ENCODE peak calls at places on chromosomes 1 and 21, in ten cellular contexts. W is fibroblast of lung; M is kidney tubule cell; I is stimulated activated naive CD8-positive, alpha-beta T cell treated with anti-CD3 and anti-CD28 coated beads, Interleukin-15, Interleukin-2, amounts not matched to agents 100 U/mL and 50 U/mL, for 24 hours; D is endothelial cell; H is MG63; S is H7; Y is RPMI7951; E is GM04504; U is naive thymus-derived CD4-positive, alpha-beta T cell. J is an unnamed sample.

GRCh38 chr1:19028546-19029129 is 72.2 kb upstream of the IFFO2 start:
- DNase-seq in W (no peak), M (no peak), I (no peak), D (no peak), H (no peak), S (no peak), Y (no peak), E (no peak), U (no peak), J (no peak)

GRCh38 chr1:47754221-47754620 is 243.0 kb downstream of the TRABD2B start:
- DNase-seq in W (no peak), M (no peak), I (no peak), D (no peak), H (no peak), S (peak), Y (no peak), E (no peak), U (no peak), J (no peak)

GRCh38 chr1:209692745-209693504 is 11.7 kb upstream of the HSD11B1 start:
- DNase-seq in W (peak), M (peak), I (peak), D (peak), H (peak), S (peak), Y (peak), E (peak), U (peak), J (peak)

GRCh38 chr1:12480748-12481362 is 137.2 kb downstream of the DHRS3 start:
- DNase-seq in W (peak), M (peak), I (no peak), D (no peak), H (peak), S (no peak), Y (peak), E (peak), U (no peak), J (no peak)

GRCh38 chr1:3333903-3334302 is 120.6 kb upstream of the ARHGEF16 start:
- DNase-seq in W (no peak), M (no peak), I (no peak), D (no peak), H (no peak), S (no peak), Y (no peak), E (no peak), U (no peak), J (no peak)

GRCh38 chr1:30680429-30680828 is 43.0 kb downstream of the MATN1 start:
- DNase-seq in W (no peak), M (no peak), I (no peak), D (no peak), H (peak), S (no peak), Y (no peak), E (no peak), U (no peak), J (no peak)

GRCh38 chr1:155064109-155064812 is 721 bp downstream of the EFNA4 start:
- DNase-seq in W (no peak), M (peak), I (no peak), D (peak), H (no peak), S (no peak), Y (no peak), E (no peak), U (no peak), J (no peak)

GRCh38 chr1:227934476-227935313 is 13.0 kb downstream of the WNT9A start:
- DNase-seq in W (peak), M (peak), I (peak), D (no peak), H (peak), S (no peak), Y (peak), E (no peak), U (no peak), J (peak)

GRCh38 chr1:193629875-193630274 is 443.5 kb upstream of the B3GALT2 start:
- DNase-seq in W (no peak), M (peak), I (no peak), D (no peak), H (no peak), S (no peak), Y (peak), E (no peak), U (no peak), J (no peak)

GRCh38 chr1:111739984-111740765 is 980 bp upstream of the INKA2 start:
- DNase-seq in W (peak), M (peak), I (peak), D (peak), H (peak), S (peak), Y (peak), E (peak), U (no peak), J (no peak)

GRCh38 chr21:32789709-32790108 is 18.2 kb upstream of the PAXBP1 start:
- DNase-seq in W (no peak), M (no peak), I (no peak), D (no peak), H (no peak), S (no peak), Y (no peak), E (no peak), U (no peak), J (no peak)

GRCh38 chr1:156717411-156717810 is 10.9 kb upstream of the METTL25B start:
- DNase-seq in W (no peak), M (no peak), I (no peak), D (no peak), H (peak), S (no peak), Y (no peak), E (no peak), U (no peak), J (no peak)

GRCh38 chr1:147585640-147586383 is 44.5 kb downstream of the BCL9 start:
- DNase-seq in W (no peak), M (peak), I (peak), D (no peak), H (no peak), S (no peak), Y (no peak), E (no peak), U (no peak), J (no peak)

GRCh38 chr1:246705368-246705767 is 18.8 kb upstream of the SCCPDH start:
- DNase-seq in W (peak), M (peak), I (no peak), D (no peak), H (no peak), S (no peak), Y (no peak), E (peak), U (no peak), J (peak)

GRCh38 chr1:94887603-94888171 is 39.2 kb downstream of the CNN3 start:
- DNase-seq in W (no peak), M (no peak), I (no peak), D (no peak), H (no peak), S (peak), Y (no peak), E (no peak), U (no peak), J (no peak)

GRCh38 chr1:77536813-77537212 is 145.6 kb downstream of the ZZZ3 start:
- DNase-seq in W (peak), M (peak), I (no peak), D (no peak), H (peak), S (no peak), Y (peak), E (peak), U (no peak), J (peak)

GRCh38 chr1:160863422-160864131 is 890 bp upstream of the CD244 start:
- DNase-seq in W (no peak), M (no peak), I (no peak), D (no peak), H (no peak), S (no peak), Y (no peak), E (no peak), U (no peak), J (no peak)

GRCh38 chr1:57017717-57018116 is 51.9 kb upstream of the C8B start:
- DNase-seq in W (no peak), M (no peak), I (no peak), D (peak), H (no peak), S (peak), Y (no peak), E (no peak), U (no peak), J (peak)

GRCh38 chr1:214101828-214102227 is 114.1 kb downstream of the PROX1 start:
- DNase-seq in W (no peak), M (no peak), I (no peak), D (no peak), H (no peak), S (no peak), Y (no peak), E (no peak), U (no peak), J (no peak)

GRCh38 chr21:17819878-17820232 is 699 bp upstream of the C21orf91 start:
- DNase-seq in W (no peak), M (no peak), I (peak), D (no peak), H (no peak), S (peak), Y (no peak), E (no peak), U (no peak), J (no peak)

GRCh38 chr1:75732703-75733102 is 8.2 kb downstream of the ACADM start:
- DNase-seq in W (no peak), M (no peak), I (no peak), D (no peak), H (no peak), S (no peak), Y (no peak), E (no peak), U (no peak), J (no peak)

GRCh38 chr1:98565951-98566350 is 95.6 kb upstream of the SNX7 start:
- DNase-seq in W (no peak), M (no peak), I (no peak), D (no peak), H (no peak), S (no peak), Y (no peak), E (no peak), U (no peak), J (no peak)

GRCh38 chr1:151370211-151370911 is 2.1 kb downstream of the SELENBP1 start:
- DNase-seq in W (no peak), M (no peak), I (no peak), D (no peak), H (no peak), S (no peak), Y (no peak), E (no peak), U (no peak), J (no peak)

GRCh38 chr1:196105901-196106300 is 502.3 kb downstream of the KCNT2 start:
- DNase-seq in W (no peak), M (peak), I (no peak), D (no peak), H (no peak), S (no peak), Y (no peak), E (no peak), U (no peak), J (no peak)

GRCh38 chr1:222195857-222196256 is 352.0 kb downstream of the HHIPL2 start:
- DNase-seq in W (no peak), M (no peak), I (no peak), D (no peak), H (no peak), S (no peak), Y (peak), E (no peak), U (no peak), J (no peak)

GRCh38 chr21:44836666-44837471 is 19.0 kb upstream of the SUMO3 start:
- DNase-seq in W (peak), M (peak), I (no peak), D (no peak), H (peak), S (peak), Y (peak), E (no peak), U (no peak), J (no peak)

GRCh38 chr1:193181985-193182384 is 4.4 kb downstream of the B3GALT2 start:
- DNase-seq in W (peak), M (peak), I (no peak), D (no peak), H (no peak), S (no peak), Y (peak), E (no peak), U (no peak), J (no peak)